ENCODE peak calls at places on chromosomes 13 and 19, in five cellular contexts. S, O, I, G and T are unnamed samples.
A peak's percentile ranks its signal among the peaks of the same experiment; 100 is the strongest.

GRCh38 chr19:31874313-31874712 is 471.1 kb upstream of the ZNF507 start:
- DNase-seq in S (no peak), O (no peak), I (no peak), G (no peak), T (no peak)

GRCh38 chr19:44857837-44858236 is 11.7 kb downstream of the NECTIN2 start:
- DNase-seq in S (no peak), O (no peak), I (no peak), G (no peak), T (no peak)

GRCh38 chr13:85236431-85236830 is 562.8 kb downstream of the SLITRK6 start:
- DNase-seq in S (peak; percentile 35), O (no peak), I (no peak), G (peak; percentile 29), T (no peak)

GRCh38 chr13:47665041-47665440 is 336.0 kb downstream of the SUCLA2 start:
- DNase-seq in S (no peak), O (no peak), I (no peak), G (no peak), T (no peak)

GRCh38 chr13:102091231-102091630 is 310.6 kb downstream of the FGF14 start:
- DNase-seq in S (no peak), O (no peak), I (no peak), G (no peak), T (no peak)

GRCh38 chr13:74883834-74884233 is 598.1 kb downstream of the TBC1D4 start:
- DNase-seq in S (no peak), O (no peak), I (no peak), G (no peak), T (no peak)

GRCh38 chr13:23825179-23825578 is 64.0 kb downstream of the MIPEP start:
- DNase-seq in S (no peak), O (no peak), I (no peak), G (no peak), T (no peak)

GRCh38 chr13:68506888-68507551 is 1276.9 kb upstream of the PCDH9 start:
- DNase-seq in S (no peak), O (peak; percentile 19), I (no peak), G (no peak), T (no peak)

GRCh38 chr13:52848455-52849190 is at the start of gene PCDH8:
- DNase-seq in S (no peak), O (peak; percentile 92), I (peak; percentile 70), G (no peak), T (peak; percentile 91)

GRCh38 chr19:31113250-31113685 is 236.0 kb downstream of the TSHZ3 start:
- DNase-seq in S (peak; percentile 53), O (no peak), I (no peak), G (no peak), T (no peak)

GRCh38 chr13:106520205-106521004 is 15.1 kb downstream of the EFNB2 start:
- DNase-seq in S (peak; percentile 22), O (no peak), I (no peak), G (no peak), T (no peak)

GRCh38 chr13:75415720-75416119 is 66.2 kb downstream of the TBC1D4 start:
- DNase-seq in S (peak; percentile 76), O (no peak), I (no peak), G (peak; percentile 10), T (no peak)

GRCh38 chr19:35084078-35084762 is 31.4 kb upstream of the FXYD3 start:
- DNase-seq in S (no peak), O (no peak), I (no peak), G (no peak), T (no peak)

GRCh38 chr13:104936304-104936703 is 1599.2 kb downstream of the EFNB2 start:
- DNase-seq in S (no peak), O (no peak), I (no peak), G (peak; percentile 48), T (no peak)

GRCh38 chr13:39417643-39418042 is 185.3 kb downstream of the LHFPL6 start:
- DNase-seq in S (peak; percentile 30), O (no peak), I (no peak), G (peak; percentile 86), T (peak; percentile 41)

GRCh38 chr19:2050349-2050990 is 574 bp downstream of the MKNK2 start:
- DNase-seq in S (no peak), O (peak; percentile 46), I (no peak), G (no peak), T (no peak)

GRCh38 chr13:30186644-30187431 is 120.5 kb downstream of the KATNAL1 start:
- DNase-seq in S (no peak), O (no peak), I (peak; percentile 11), G (peak; percentile 19), T (no peak)

GRCh38 chr19:15091918-15092753 is 10.1 kb downstream of the OR1I1 start:
- DNase-seq in S (peak; percentile 32), O (peak; percentile 41), I (no peak), G (no peak), T (peak; percentile 49)

GRCh38 chr13:79723462-79724116 is 242.6 kb downstream of the NDFIP2 start:
- DNase-seq in S (no peak), O (no peak), I (no peak), G (no peak), T (no peak)

GRCh38 chr13:50320297-50320862 is 305.1 kb downstream of the KCNRG start:
- DNase-seq in S (peak; percentile 32), O (no peak), I (no peak), G (peak; percentile 76), T (no peak)

GRCh38 chr19:1223018-1223855 is 14.6 kb downstream of the CBARP start:
- DNase-seq in S (no peak), O (peak; percentile 61), I (no peak), G (no peak), T (no peak)

GRCh38 chr13:20544186-20544914 is 18.7 kb upstream of the CRYL1 start:
- DNase-seq in S (no peak), O (no peak), I (no peak), G (no peak), T (no peak)

GRCh38 chr13:109196896-109197295 is 567.5 kb downstream of the MYO16 start:
- DNase-seq in S (no peak), O (peak; percentile 28), I (no peak), G (no peak), T (peak; percentile 30)